ENCODE peak calls at places on chromosomes 2 and 18, in four cellular contexts. K is tibial artery; W is osteoblast; L is CD8-positive, alpha-beta memory T cell. G is an unnamed sample.

GRCh38 chr2:155895016-155895415 is 437.5 kb downstream of the NR4A2 start:
- DNase-seq in W (no peak), K (no peak), L (no peak), G (no peak)

GRCh38 chr18:63155910-63156773 is 163.4 kb downstream of the BCL2 start:
- DNase-seq in W (no peak), K (no peak), L (no peak), G (no peak)

GRCh38 chr2:168254158-168254935 is 7.0 kb upstream of the STK39 start:
- DNase-seq in W (peak; percentile 89), L (no peak), K (no peak), G (peak; percentile 56)

GRCh38 chr2:132632000-132632649 is 37.9 kb downstream of the LYPD1 start:
- DNase-seq in W (no peak), L (no peak), K (no peak), G (peak; percentile 22)

GRCh38 chr2:80351229-80351628 is 46.7 kb upstream of the LRRTM1 start:
- DNase-seq in W (no peak), L (no peak), K (no peak), G (no peak)

GRCh38 chr18:30486856-30487255 is 555.7 kb downstream of the DSC3 start:
- DNase-seq in K (no peak), W (no peak), L (no peak), G (peak; percentile 19)

GRCh38 chr2:216059233-216059834 is 22.3 kb downstream of the PECR start:
- DNase-seq in L (no peak), W (no peak), K (no peak), G (no peak)

GRCh38 chr2:101361519-101361918 is 25.8 kb downstream of the CREG2 start:
- DNase-seq in L (peak; percentile 23), W (no peak), K (no peak), G (peak; percentile 21)

GRCh38 chr2:170354855-170355649 is 177.1 kb downstream of the MYO3B start:
- DNase-seq in W (no peak), L (no peak), K (no peak), G (no peak)

GRCh38 chr18:80245781-80246655 is 1.3 kb downstream of the PARD6G start:
- DNase-seq in L (no peak), K (no peak), W (peak; percentile 60), G (no peak)

GRCh38 chr2:11160731-11161455 is 5.6 kb downstream of the SLC66A3 start:
- DNase-seq in K (no peak), W (peak; percentile 65), L (no peak), G (no peak)

GRCh38 chr2:216606551-216607527 is 26.4 kb upstream of the IGFBP2 start:
- DNase-seq in K (no peak), L (peak; percentile 12), W (no peak), G (no peak)

GRCh38 chr18:8706981-8707940 is 1.9 kb downstream of the MTCL1 start:
- DNase-seq in W (peak; percentile 93), K (peak; percentile 67), L (no peak), G (peak; percentile 95)

GRCh38 chr18:58247363-58247834 is 203.4 kb downstream of the NEDD4L start:
- DNase-seq in W (no peak), L (no peak), K (no peak), G (peak; percentile 50)

GRCh38 chr2:172606285-172606684 is 50.4 kb downstream of the PDK1 start:
- DNase-seq in K (no peak), W (no peak), L (no peak), G (peak; percentile 55)

GRCh38 chr2:162277344-162277743 is 34.1 kb upstream of the FAP start:
- DNase-seq in L (no peak), W (no peak), K (no peak), G (no peak)

GRCh38 chr2:106285237-106285829 is 91.2 kb upstream of the UXS1 start:
- DNase-seq in L (no peak), W (no peak), K (no peak), G (no peak)

GRCh38 chr2:109545828-109546713 is 67.7 kb downstream of the SEPTIN10 start:
- DNase-seq in K (peak; percentile 83), W (peak; percentile 54), L (peak; percentile 15), G (peak; percentile 76)

GRCh38 chr18:44783371-44783770 is 102.7 kb downstream of the SETBP1 start:
- DNase-seq in K (no peak), L (no peak), W (no peak), G (no peak)

GRCh38 chr2:238146884-238147544 is 8.5 kb downstream of the KLHL30 start:
- DNase-seq in K (no peak), W (no peak), L (no peak), G (no peak)

GRCh38 chr2:229416116-229416694 is 145.1 kb upstream of the PID1 start:
- DNase-seq in L (no peak), W (no peak), K (peak; percentile 91), G (peak; percentile 71)

GRCh38 chr2:236646871-236647270 is 77.2 kb downstream of the ACKR3 start:
- DNase-seq in L (no peak), W (no peak), K (peak; percentile 53), G (no peak)

GRCh38 chr18:62452280-62452824 is 70.5 kb upstream of the ZCCHC2 start:
- DNase-seq in L (no peak), K (no peak), W (no peak), G (peak; percentile 72)

GRCh38 chr2:96839288-96839874 is 4.4 kb downstream of the ANKRD23 start:
- DNase-seq in L (peak; percentile 86), W (peak; percentile 34), K (no peak), G (no peak)

GRCh38 chr18:70234667-70235459 is 29.4 kb upstream of the RTTN start:
- DNase-seq in L (no peak), K (no peak), W (peak; percentile 63), G (peak; percentile 79)

GRCh38 chr2:73852020-73852419 is 23.3 kb downstream of the STAMBP start:
- DNase-seq in L (no peak), W (no peak), K (no peak), G (peak; percentile 81)

GRCh38 chr2:128585706-128586105 is 267.0 kb upstream of the HS6ST1 start:
- DNase-seq in K (no peak), W (no peak), L (no peak), G (peak; percentile 93)

GRCh38 chr2:64288321-64288931 is 144.2 kb upstream of the PELI1 start:
- DNase-seq in K (no peak), W (peak; percentile 91), L (no peak), G (peak; percentile 89)

GRCh38 chr2:67954125-67954748 is 108.6 kb downstream of the C1D start:
- DNase-seq in W (no peak), L (no peak), K (no peak), G (no peak)

GRCh38 chr2:177265834-177266817 is 1.6 kb upstream of the NFE2L2 start:
- DNase-seq in L (peak; percentile 25), K (no peak), W (peak; percentile 69), G (peak; percentile 42)

GRCh38 chr2:219209818-219210571 is 3.4 kb downstream of the ZFAND2B start:
- DNase-seq in K (no peak), L (no peak), W (peak; percentile 36), G (no peak)

GRCh38 chr2:219209236-219209635 is 2.7 kb downstream of the ZFAND2B start:
- DNase-seq in L (no peak), W (no peak), K (no peak), G (no peak)

GRCh38 chr2:219213026-219213415 is 5.7 kb downstream of the ABCB6 start:
- DNase-seq in W (no peak), L (no peak), K (no peak), G (no peak)

GRCh38 chr2:219207884-219208740 is 1.5 kb downstream of the ZFAND2B start:
- DNase-seq in K (no peak), L (no peak), W (peak; percentile 93), G (peak; percentile 30)

DNA sequence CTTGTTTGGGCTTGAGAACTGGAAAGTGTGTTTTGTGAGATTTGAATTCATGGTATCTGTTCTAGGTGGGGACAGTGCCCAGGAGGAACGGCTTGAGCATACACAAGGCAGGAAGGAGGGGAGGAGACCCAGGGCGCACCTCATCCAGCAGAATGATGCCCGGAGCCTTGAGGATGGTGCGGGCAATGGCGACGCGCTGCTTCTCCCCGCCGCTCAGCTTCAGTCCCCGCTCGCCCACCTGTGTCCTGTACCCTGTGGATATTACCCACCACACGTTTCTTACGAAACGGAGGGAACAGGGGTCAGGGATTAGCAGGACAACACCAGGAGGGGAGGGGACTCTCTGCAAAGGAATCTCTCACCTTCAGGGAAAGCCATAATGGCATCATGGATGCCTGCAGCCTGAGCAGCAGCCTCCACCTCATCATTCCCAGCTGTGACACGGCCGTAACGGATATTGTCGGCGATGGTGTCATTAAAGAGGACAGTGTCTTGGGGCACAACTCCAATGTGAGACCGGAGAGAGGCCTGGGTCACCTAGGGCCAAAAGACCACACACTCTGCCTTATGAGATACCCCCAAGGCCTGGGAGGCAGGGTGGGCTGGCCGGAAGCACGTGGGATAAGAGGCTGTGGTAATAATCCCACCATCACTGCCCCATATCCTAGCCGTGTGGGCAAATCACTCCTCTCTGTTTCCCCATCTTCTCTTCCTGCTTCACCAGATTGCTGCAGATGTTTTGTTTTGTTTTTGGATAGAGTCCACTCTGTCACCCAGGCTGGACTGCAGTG is 4.2 kb downstream of the ZFAND2B start:
- DNase-seq in K (no peak), W (peak; percentile 45), L (no peak), G (no peak)
- H3K36me3 ChIP-seq in K (peaks cover 61% of the 10 kb centered on the region), W (peaks cover 59% of the 10 kb centered on the region), L (peaks cover 20% of the 10 kb centered on the region), G (no peaks in the 10 kb centered on the region)

DNA sequence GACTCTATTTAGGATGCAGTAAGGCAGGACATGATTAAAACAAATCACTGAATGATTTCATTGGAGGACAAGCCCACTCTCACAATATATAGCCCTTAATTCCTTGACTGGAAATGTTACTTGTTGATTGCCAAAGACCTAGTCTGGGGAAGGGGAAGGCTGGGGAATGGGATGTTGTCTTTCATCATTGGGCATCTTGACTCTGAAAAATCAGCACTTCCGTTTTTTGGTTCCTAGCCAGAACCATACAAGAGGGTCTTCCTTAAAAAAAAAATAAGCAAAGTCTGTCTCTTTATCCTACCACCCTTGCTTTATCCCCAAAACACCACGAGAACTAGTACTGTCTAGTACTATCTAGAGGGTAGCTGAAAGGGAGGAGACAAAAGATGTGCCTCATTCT is 56.0 kb downstream of the NEMP2 start:
- DNase-seq in K (no peak), L (no peak), W (no peak), G (no peak)
- H3K27ac ChIP-seq in K (no peak overlapping the region), L (no peak overlapping the region), W (no peak overlapping the region), G (no peak overlapping the region)

GRCh38 chr2:66441651-66442365 is 6.9 kb downstream of the MEIS1 start:
- DNase-seq in W (no peak), K (no peak), L (no peak), G (peak; percentile 45)

GRCh38 chr2:66439291-66440010 is 4.5 kb downstream of the MEIS1 start:
- DNase-seq in W (peak; percentile 83), K (peak; percentile 66), L (no peak), G (peak; percentile 62)

GRCh38 chr2:66440011-66440542 is 5.2 kb downstream of the MEIS1 start:
- DNase-seq in W (no peak), L (no peak), K (peak; percentile 67), G (peak; percentile 63)

GRCh38 chr2:66438498-66439290 is 3.8 kb downstream of the MEIS1 start:
- DNase-seq in L (no peak), W (peak; percentile 84), K (no peak), G (peak; percentile 48)

GRCh38 chr2:66440692-66441091 is 5.8 kb downstream of the MEIS1 start:
- DNase-seq in K (peak; percentile 61), L (no peak), W (peak; percentile 93), G (peak; percentile 75)
- H3K4me3 ChIP-seq in K (peak overlapping the region; percentile 81), L (no peak overlapping the region), W (peak overlapping the region; percentile 86), G (peak overlapping the region; percentile 97)

GRCh38 chr2:182952741-182953450 is 85.4 kb downstream of the NCKAP1 start:
- DNase-seq in L (no peak), K (no peak), W (peak; percentile 9), G (peak; percentile 65)

GRCh38 chr2:182949572-182950189 is 83.2 kb upstream of the FRZB start:
- DNase-seq in L (no peak), K (no peak), W (no peak), G (peak; percentile 28)

GRCh38 chr2:182951948-182952663 is 85.7 kb upstream of the FRZB start:
- DNase-seq in W (peak; percentile 19), K (no peak), L (no peak), G (no peak)

GRCh38 chr2:182949052-182949451 is 82.6 kb upstream of the FRZB start:
- DNase-seq in K (no peak), L (no peak), W (no peak), G (no peak)

GRCh38 chr2:182950546-182950945 is 84.1 kb upstream of the FRZB start:
- DNase-seq in L (no peak), W (peak; percentile 62), K (no peak), G (no peak)
- H3K36me3 ChIP-seq in L (no peaks in the 10 kb centered on the region), W (peaks cover 25% of the 10 kb centered on the region), K (peaks cover 52% of the 10 kb centered on the region), G (peaks cover 52% of the 10 kb centered on the region)

G was measured in GM23248.